ENCODE peak calls at places on chromosome 1, in ten cellular contexts. J is LoVo; L is neuronal stem cell; N is activated CD8-positive, alpha-beta memory T cell treated with anti-CD3 and anti-CD28 coated beads for 48 hours; Q is activated CD8-positive, alpha-beta T cell treated with anti-CD3 and anti-CD28 coated beads, Interleukin-2, amount 10 ng/mL, durations not matched to agents 7 days and 5 days; W is endothelial cell; A is AG08395; D is Panc1; K is activated CD4-positive, alpha-beta T cell treated with anti-CD3 and anti-CD28 coated beads, Interleukin-2, amount 50 U/mL, for 1 hour; T is left cardiac atrium. M is an unnamed sample.

GRCh38 chr1:192831706-192832355 is 23.0 kb downstream of the RGS2 start:
- DNase-seq in N (no peak), K (no peak), T (no peak), A (peak; percentile 40), W (no peak), Q (no peak), D (no peak), J (no peak), L (no peak), M (no peak)

GRCh38 chr1:159214149-159214760 is 9.6 kb downstream of the ACKR1 start:
- DNase-seq in L (no peak), K (peak; percentile 16), J (peak; percentile 62), T (peak; percentile 36), A (peak; percentile 61), Q (peak; percentile 45), N (no peak), W (peak; percentile 64), D (peak; percentile 42), M (peak; percentile 26)

GRCh38 chr1:22218618-22219250 is 75.8 kb upstream of the WNT4 start:
- DNase-seq in J (no peak), L (no peak), W (no peak), K (no peak), Q (no peak), N (no peak), D (no peak), T (no peak), A (no peak), M (no peak)

GRCh38 chr1:159779403-159779851 is 1.3 kb upstream of the DUSP23 start:
- DNase-seq in L (no peak), J (no peak), Q (no peak), K (no peak), D (no peak), N (no peak), T (peak; percentile 38), A (no peak), W (no peak), M (no peak)

GRCh38 chr1:231544943-231545592 is 16.6 kb downstream of the TSNAX start:
- DNase-seq in A (no peak), Q (no peak), D (no peak), K (no peak), W (no peak), T (no peak), L (no peak), J (no peak), N (no peak), M (no peak)

GRCh38 chr1:116152577-116152943 is 41.4 kb downstream of the MAB21L3 start:
- DNase-seq in Q (no peak), K (no peak), A (no peak), W (no peak), L (no peak), N (no peak), D (no peak), J (no peak), T (no peak), M (no peak)

GRCh38 chr1:77888071-77888428 is 374 bp upstream of the NEXN start:
- DNase-seq in K (no peak), W (no peak), D (no peak), J (no peak), T (no peak), Q (no peak), L (no peak), N (no peak), A (peak; percentile 69), M (no peak)

GRCh38 chr1:53544731-53545515 is 85.7 kb downstream of the DMRTB1 start:
- DNase-seq in W (no peak), D (no peak), K (no peak), N (no peak), T (peak; percentile 11), Q (no peak), A (no peak), J (no peak), L (no peak), M (no peak)

GRCh38 chr1:244370060-244370637 is 81.6 kb downstream of the ADSS2 start:
- DNase-seq in K (no peak), L (no peak), T (no peak), Q (no peak), N (no peak), A (no peak), W (no peak), J (no peak), D (no peak), M (no peak)

GRCh38 chr1:220487297-220487820 is 40.6 kb upstream of the MARK1 start:
- DNase-seq in W (peak; percentile 18), Q (peak; percentile 26), D (no peak), N (no peak), A (peak; percentile 21), L (peak; percentile 29), K (no peak), T (no peak), J (peak; percentile 45), M (no peak)

GRCh38 chr1:205041998-205042910 is 758 bp upstream of the CNTN2 start:
- DNase-seq in W (no peak), J (no peak), Q (no peak), T (no peak), K (no peak), N (no peak), D (no peak), L (no peak), A (no peak), M (no peak)

GRCh38 chr1:119219711-119220110 is 79.3 kb upstream of the WARS2 start:
- DNase-seq in K (no peak), W (no peak), N (no peak), Q (no peak), D (no peak), L (no peak), J (no peak), T (no peak), A (no peak), M (no peak)

GRCh38 chr1:227545361-227545760 is 18.0 kb upstream of the ZNF678 start:
- DNase-seq in Q (no peak), T (no peak), W (no peak), K (no peak), N (no peak), J (no peak), L (no peak), D (no peak), A (no peak), M (no peak)

GRCh38 chr1:85244271-85245053 is 15.0 kb downstream of the C1orf52 start:
- DNase-seq in L (no peak), N (no peak), J (peak; percentile 42), K (no peak), T (no peak), A (peak; percentile 64), D (no peak), Q (no peak), W (no peak), M (no peak)

GRCh38 chr1:205072881-205073280 is 11.4 kb downstream of the TMEM81 start:
- DNase-seq in Q (no peak), N (no peak), L (no peak), J (no peak), D (no peak), T (no peak), W (no peak), A (no peak), K (no peak), M (no peak)

GRCh38 chr1:217149791-217150190 is 426.6 kb upstream of the ESRRG start:
- DNase-seq in J (no peak), K (no peak), L (no peak), N (no peak), D (no peak), A (no peak), Q (no peak), T (no peak), W (no peak), M (no peak)

GRCh38 chr1:198295975-198296374 is 139.2 kb downstream of the NEK7 start:
- DNase-seq in D (no peak), W (no peak), Q (no peak), N (no peak), L (no peak), K (no peak), T (no peak), J (no peak), A (peak; percentile 5), M (no peak)

GRCh38 chr1:56686171-56686570 is 41.1 kb downstream of the PRKAA2 start:
- DNase-seq in N (no peak), Q (no peak), K (no peak), W (no peak), L (no peak), T (no peak), J (no peak), D (no peak), A (no peak), M (no peak)

GRCh38 chr1:109504974-109505373 is 4.6 kb downstream of the AMIGO1 start:
- DNase-seq in T (no peak), L (no peak), K (no peak), W (no peak), D (no peak), N (no peak), Q (no peak), A (no peak), J (no peak), M (no peak)

GRCh38 chr1:112508242-112509004 is at the start of gene WNT2B:
- DNase-seq in D (no peak), A (no peak), J (peak; percentile 20), Q (peak; percentile 61), N (no peak), T (peak; percentile 33), K (peak; percentile 48), W (no peak), L (no peak), M (peak; percentile 61)

GRCh38 chr1:163820190-163820589 is 498.4 kb downstream of the NUF2 start:
- DNase-seq in T (no peak), N (no peak), L (no peak), D (no peak), K (no peak), W (no peak), J (no peak), Q (no peak), A (no peak), M (no peak)

GRCh38 chr1:11052839-11053757 is 6.1 kb upstream of the MASP2 start:
- DNase-seq in N (no peak), D (no peak), J (no peak), T (no peak), A (no peak), K (no peak), Q (no peak), W (no peak), L (no peak), M (no peak)

GRCh38 chr1:224589006-224589405 is 27.1 kb upstream of the CNIH3 start:
- DNase-seq in D (no peak), T (no peak), Q (no peak), A (peak; percentile 38), L (no peak), K (no peak), N (no peak), W (no peak), J (no peak), M (no peak)

GRCh38 chr1:173294853-173295252 is 87.7 kb upstream of the TNFSF4 start:
- DNase-seq in T (no peak), A (peak; percentile 13), Q (no peak), D (no peak), K (no peak), W (no peak), J (no peak), N (no peak), L (no peak), M (no peak)

GRCh38 chr1:156412653-156413309 is 43.8 kb downstream of the RHBG start:
- DNase-seq in T (no peak), A (no peak), K (no peak), L (no peak), W (no peak), N (no peak), D (no peak), J (no peak), Q (no peak), M (no peak)

GRCh38 chr1:28163496-28164120 is 12.9 kb downstream of the PTAFR start:
- DNase-seq in J (no peak), Q (no peak), T (no peak), K (no peak), N (no peak), L (no peak), W (no peak), A (no peak), D (no peak), M (no peak)

GRCh38 chr1:115429242-115429641 is 91.2 kb upstream of the NGF start:
- DNase-seq in D (no peak), A (peak; percentile 63), W (no peak), L (no peak), K (no peak), J (no peak), T (no peak), N (no peak), Q (no peak), M (no peak)

GRCh38 chr1:228902781-228903572 is 167.7 kb downstream of the RHOU start:
- DNase-seq in L (no peak), Q (no peak), K (no peak), T (peak; percentile 89), A (peak; percentile 95), N (no peak), D (peak; percentile 89), J (peak; percentile 94), W (no peak), M (no peak)

M was measured in activated CD4-positive, alpha-beta memory T cell treated with anti-CD3 and anti-CD28 coated beads, Interleukin-2, amount 10 ng/mL, durations not matched to agents 7 days and 5 days.